ENCODE peak calls at places on chromosomes 13 and 19, in four cellular contexts. G is fibroblast of the aortic adventitia; H is NK-92 treated with Interleukin-12 subunit alpha and Interleukin-12 subunit beta, amount 100 ng/mL, for 24 hours; V is AG10803. B is an unnamed sample.

GRCh38 chr19:18502633-18503294 is 19.1 kb downstream of the ELL start:
- DNase-seq in V (no peak), G (no peak), H (no peak), B (no peak)

GRCh38 chr13:75151081-75151643 is 330.8 kb downstream of the TBC1D4 start:
- DNase-seq in H (no peak), G (peak; percentile 59), V (peak; percentile 23), B (no peak)

GRCh38 chr19:47399198-47399597 is 20.1 kb downstream of the MEIS3 start:
- DNase-seq in V (no peak), G (no peak), H (no peak), B (peak; percentile 63)

GRCh38 chr13:60431108-60431700 is 34.2 kb downstream of the TDRD3 start:
- DNase-seq in V (peak; percentile 72), H (no peak), G (peak; percentile 82), B (peak; percentile 82)

GRCh38 chr13:100892981-100893380 is 218.4 kb upstream of the TMTC4 start:
- DNase-seq in V (no peak), G (no peak), H (no peak), B (no peak)

GRCh38 chr19:41225238-41226052 is 6.4 kb downstream of the AXL start:
- DNase-seq in G (peak; percentile 99), H (no peak), V (peak; percentile 100), B (peak; percentile 80)

GRCh38 chr19:52946322-52947310 is 16.1 kb downstream of the ZNF816 start:
- DNase-seq in H (no peak), G (no peak), V (no peak), B (peak; percentile 99)

GRCh38 chr19:37519890-37520289 is 13.2 kb downstream of the ZNF793 start:
- DNase-seq in G (no peak), V (no peak), H (no peak), B (no peak)

GRCh38 chr19:17385878-17386611 is 8.0 kb downstream of the CCDC194 start:
- DNase-seq in G (peak; percentile 55), V (peak; percentile 23), H (peak; percentile 40), B (peak; percentile 92)

GRCh38 chr13:80339578-80339840 is 1.4 kb downstream of the SPRY2 start:
- DNase-seq in G (no peak), H (no peak), V (no peak), B (peak; percentile 56)

GRCh38 chr13:29059837-29060236 is 239.7 kb downstream of the MTUS2 start:
- DNase-seq in H (no peak), V (no peak), G (no peak), B (no peak)

GRCh38 chr19:5580116-5580515 is 12.4 kb upstream of the TINCR start:
- DNase-seq in H (no peak), G (no peak), V (no peak), B (no peak)

GRCh38 chr13:93775507-93776108 is 549.0 kb downstream of the GPC6 start:
- DNase-seq in V (peak; percentile 79), H (no peak), G (peak; percentile 76), B (no peak)

GRCh38 chr19:47351545-47351944 is 2.4 kb downstream of the DHX34 start:
- DNase-seq in H (no peak), V (peak; percentile 24), G (peak; percentile 32), B (peak; percentile 60)

GRCh38 chr13:50730496-50731171 is 112.9 kb downstream of the DLEU7 start:
- DNase-seq in G (peak; percentile 32), V (peak; percentile 56), H (no peak), B (no peak)

GRCh38 chr13:51874651-51875050 is 12.9 kb downstream of the CCDC70 start:
- DNase-seq in G (no peak), V (no peak), H (no peak), B (no peak)

GRCh38 chr13:30785146-30785845 is 50.0 kb downstream of the ALOX5AP start:
- DNase-seq in H (no peak), V (no peak), G (no peak), B (no peak)

B was measured in GM23338.